ENCODE peak calls at places on chromosomes 11 and 22, in nine cellular contexts. One of them, this sample, is unnamed.

GRCh38 chr11:115930276-115930675 is 426.1 kb upstream of the CADM1 start:
- DNase-seq in colonic mucosa: no peak
- DNase-seq in HepG2: no peak
- DNase-seq in heart left ventricle: no peak
- DNase-seq in tibial artery: no peak
- DNase-seq in SJSA1: no peak
- DNase-seq in H7: no peak
- DNase-seq in mesendoderm: no peak
- DNase-seq in stomach: no peak
- DNase-seq in this sample: no peak

GRCh38 chr11:11884774-11885481 is 43.2 kb downstream of the USP47 start:
- DNase-seq in tibial artery: no peak
- DNase-seq in stomach: no peak
- DNase-seq in mesendoderm: no peak
- DNase-seq in heart left ventricle: no peak
- DNase-seq in colonic mucosa: no peak
- DNase-seq in HepG2: no peak
- DNase-seq in SJSA1: peak; percentile 53
- DNase-seq in H7: no peak
- DNase-seq in this sample: no peak

GRCh38 chr11:88175004-88175706 is at the start of gene RAB38:
- DNase-seq in tibial artery: peak; percentile 25
- DNase-seq in HepG2: no peak
- DNase-seq in H7: peak; percentile 86
- DNase-seq in colonic mucosa: peak; percentile 56
- DNase-seq in mesendoderm: peak; percentile 74
- DNase-seq in heart left ventricle: peak; percentile 18
- DNase-seq in SJSA1: no peak
- DNase-seq in stomach: peak; percentile 64
- DNase-seq in this sample: peak; percentile 89

GRCh38 chr11:69501891-69502860 is 20.7 kb downstream of the LINC01488 start:
- DNase-seq in H7: no peak
- DNase-seq in mesendoderm: no peak
- DNase-seq in heart left ventricle: no peak
- DNase-seq in colonic mucosa: no peak
- DNase-seq in tibial artery: no peak
- DNase-seq in stomach: no peak
- DNase-seq in SJSA1: no peak
- DNase-seq in HepG2: no peak
- DNase-seq in this sample: peak; percentile 50

GRCh38 chr11:93000511-93001476 is 31.3 kb downstream of the MTNR1B start:
- DNase-seq in tibial artery: no peak
- DNase-seq in H7: no peak
- DNase-seq in HepG2: peak; percentile 10
- DNase-seq in stomach: no peak
- DNase-seq in heart left ventricle: no peak
- DNase-seq in colonic mucosa: no peak
- DNase-seq in mesendoderm: no peak
- DNase-seq in SJSA1: peak; percentile 79
- DNase-seq in this sample: no peak

GRCh38 chr11:33530824-33531223 is 169.8 kb downstream of the C11orf91 start:
- DNase-seq in heart left ventricle: no peak
- DNase-seq in SJSA1: no peak
- DNase-seq in stomach: no peak
- DNase-seq in HepG2: no peak
- DNase-seq in H7: no peak
- DNase-seq in mesendoderm: no peak
- DNase-seq in colonic mucosa: no peak
- DNase-seq in tibial artery: no peak
- DNase-seq in this sample: no peak

GRCh38 chr22:37079668-37080171 is 28.2 kb downstream of the KCTD17 start:
- DNase-seq in stomach: peak; percentile 41
- DNase-seq in SJSA1: no peak
- DNase-seq in mesendoderm: peak; percentile 67
- DNase-seq in tibial artery: no peak
- DNase-seq in colonic mucosa: no peak
- DNase-seq in heart left ventricle: peak; percentile 32
- DNase-seq in HepG2: no peak
- DNase-seq in H7: no peak
- DNase-seq in this sample: no peak

GRCh38 chr11:746289-747175 is 732 bp upstream of the TALDO1 start:
- DNase-seq in tibial artery: no peak
- DNase-seq in stomach: no peak
- DNase-seq in mesendoderm: peak; percentile 65
- DNase-seq in H7: no peak
- DNase-seq in colonic mucosa: peak; percentile 39
- DNase-seq in heart left ventricle: no peak
- DNase-seq in SJSA1: no peak
- DNase-seq in HepG2: no peak
- DNase-seq in this sample: no peak

GRCh38 chr11:122653911-122654310 is 1.6 kb upstream of the UBASH3B start:
- DNase-seq in heart left ventricle: no peak
- DNase-seq in H7: no peak
- DNase-seq in stomach: no peak
- DNase-seq in SJSA1: no peak
- DNase-seq in tibial artery: no peak
- DNase-seq in HepG2: no peak
- DNase-seq in colonic mucosa: no peak
- DNase-seq in mesendoderm: no peak
- DNase-seq in this sample: no peak

GRCh38 chr11:76233936-76234703 is 27.8 kb upstream of the WNT11 start:
- DNase-seq in colonic mucosa: peak; percentile 55
- DNase-seq in H7: peak; percentile 76
- DNase-seq in tibial artery: peak; percentile 78
- DNase-seq in heart left ventricle: peak; percentile 68
- DNase-seq in mesendoderm: no peak
- DNase-seq in SJSA1: no peak
- DNase-seq in stomach: no peak
- DNase-seq in HepG2: no peak
- DNase-seq in this sample: no peak

GRCh38 chr11:44595964-44596381 is 30.5 kb downstream of the CD82 start:
- DNase-seq in stomach: peak; percentile 71
- DNase-seq in tibial artery: peak; percentile 59
- DNase-seq in H7: no peak
- DNase-seq in HepG2: no peak
- DNase-seq in SJSA1: no peak
- DNase-seq in mesendoderm: no peak
- DNase-seq in heart left ventricle: peak; percentile 77
- DNase-seq in colonic mucosa: no peak
- DNase-seq in this sample: no peak

GRCh38 chr11:73312036-73312435 is 4.0 kb downstream of the ARHGEF17 start:
- DNase-seq in HepG2: no peak
- DNase-seq in colonic mucosa: no peak
- DNase-seq in mesendoderm: no peak
- DNase-seq in heart left ventricle: no peak
- DNase-seq in H7: no peak
- DNase-seq in stomach: no peak
- DNase-seq in tibial artery: no peak
- DNase-seq in SJSA1: no peak
- DNase-seq in this sample: no peak

GRCh38 chr11:73310076-73310475 is 2.0 kb downstream of the ARHGEF17 start:
- DNase-seq in heart left ventricle: no peak
- DNase-seq in colonic mucosa: no peak
- DNase-seq in SJSA1: no peak
- DNase-seq in stomach: no peak
- DNase-seq in H7: no peak
- DNase-seq in mesendoderm: no peak
- DNase-seq in HepG2: no peak
- DNase-seq in tibial artery: no peak
- DNase-seq in this sample: no peak

GRCh38 chr11:73308963-73309960 is 1.2 kb downstream of the ARHGEF17 start:
- DNase-seq in tibial artery: peak; percentile 94
- DNase-seq in heart left ventricle: peak; percentile 93
- DNase-seq in SJSA1: peak; percentile 94
- DNase-seq in stomach: peak; percentile 91
- DNase-seq in colonic mucosa: peak; percentile 82
- DNase-seq in mesendoderm: peak; percentile 97
- DNase-seq in HepG2: peak; percentile 92
- DNase-seq in H7: peak; percentile 95
- DNase-seq in this sample: peak; percentile 91

GRCh38 chr11:73311394-73311869 is 3.4 kb downstream of the ARHGEF17 start:
- DNase-seq in HepG2: no peak
- DNase-seq in colonic mucosa: no peak
- DNase-seq in H7: no peak
- DNase-seq in tibial artery: peak; percentile 26
- DNase-seq in mesendoderm: no peak
- DNase-seq in stomach: no peak
- DNase-seq in SJSA1: no peak
- DNase-seq in heart left ventricle: no peak
- DNase-seq in this sample: no peak

GRCh38 chr11:73310661-73311393 is 2.8 kb downstream of the ARHGEF17 start:
- DNase-seq in stomach: no peak
- DNase-seq in mesendoderm: no peak
- DNase-seq in tibial artery: no peak
- DNase-seq in colonic mucosa: no peak
- DNase-seq in SJSA1: no peak
- DNase-seq in heart left ventricle: no peak
- DNase-seq in HepG2: no peak
- DNase-seq in H7: no peak
- DNase-seq in this sample: no peak
- H3K4me3 ChIP-seq in stomach: peak overlapping the region; percentile 78
- H3K4me3 ChIP-seq in mesendoderm: no peak overlapping the region
- H3K4me3 ChIP-seq in tibial artery: peak overlapping the region; percentile 90
- H3K4me3 ChIP-seq in colonic mucosa: peak overlapping the region; percentile 15
- H3K4me3 ChIP-seq in SJSA1: no peak overlapping the region
- H3K4me3 ChIP-seq in heart left ventricle: peak overlapping the region; percentile 56
- H3K4me3 ChIP-seq in HepG2: no peak overlapping the region
- H3K4me3 ChIP-seq in H7: no peak overlapping the region
- H3K4me3 ChIP-seq in this sample: no peak overlapping the region

DNA sequence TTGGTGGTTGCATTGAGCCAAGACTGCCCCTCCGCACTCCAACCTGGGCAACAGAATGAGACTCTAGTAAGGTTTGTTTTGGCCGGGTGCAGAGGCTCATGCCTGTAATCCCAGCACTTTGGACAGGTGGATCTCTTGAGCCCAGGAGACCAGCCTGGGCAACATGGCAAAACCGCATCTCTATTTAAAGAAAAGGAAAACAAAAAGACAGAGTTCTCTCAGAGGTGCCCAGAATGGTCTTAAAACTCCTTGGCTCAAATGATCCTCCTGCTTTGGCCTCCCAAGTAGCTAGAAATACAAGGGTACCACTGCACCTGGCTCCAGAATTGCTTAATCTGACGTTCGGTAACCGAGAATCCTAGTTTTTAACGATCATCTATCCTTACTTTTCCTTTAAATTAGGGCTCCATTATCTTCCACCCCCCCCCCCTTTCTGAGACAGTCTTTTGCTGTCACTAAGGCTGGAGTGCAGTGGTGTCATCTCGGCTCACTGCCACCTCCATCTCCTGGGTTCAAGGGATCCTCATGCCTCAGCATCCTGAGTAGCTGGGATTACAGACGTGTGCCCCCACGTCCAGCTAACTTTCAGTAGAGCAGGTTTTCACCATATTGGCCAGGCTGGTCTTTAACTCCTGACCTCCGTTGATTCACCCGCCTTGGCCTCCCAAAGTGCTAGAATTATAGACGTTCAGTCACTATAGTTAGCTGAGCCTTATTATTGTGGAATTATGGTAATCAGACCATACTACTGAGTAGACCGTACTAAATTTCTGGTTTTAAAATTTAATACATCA is 1.7 kb downstream of the RPS25 start:
- DNase-seq in SJSA1: no peak
- DNase-seq in tibial artery: no peak
- DNase-seq in mesendoderm: no peak
- DNase-seq in colonic mucosa: no peak
- DNase-seq in H7: peak; percentile 16
- DNase-seq in stomach: no peak
- DNase-seq in HepG2: no peak
- DNase-seq in heart left ventricle: no peak
- DNase-seq in this sample: no peak
- H3K4me3 ChIP-seq in SJSA1: no peak overlapping the region
- H3K4me3 ChIP-seq in tibial artery: peak overlapping the region; percentile 76
- H3K4me3 ChIP-seq in mesendoderm: no peak overlapping the region
- H3K4me3 ChIP-seq in colonic mucosa: no peak overlapping the region
- H3K4me3 ChIP-seq in H7: no peak overlapping the region
- H3K4me3 ChIP-seq in stomach: no peak overlapping the region
- H3K4me3 ChIP-seq in HepG2: peak overlapping the region; percentile 93
- H3K4me3 ChIP-seq in heart left ventricle: peak overlapping the region; percentile 78
- H3K4me3 ChIP-seq in this sample: peak overlapping the region; percentile 80

DNA sequence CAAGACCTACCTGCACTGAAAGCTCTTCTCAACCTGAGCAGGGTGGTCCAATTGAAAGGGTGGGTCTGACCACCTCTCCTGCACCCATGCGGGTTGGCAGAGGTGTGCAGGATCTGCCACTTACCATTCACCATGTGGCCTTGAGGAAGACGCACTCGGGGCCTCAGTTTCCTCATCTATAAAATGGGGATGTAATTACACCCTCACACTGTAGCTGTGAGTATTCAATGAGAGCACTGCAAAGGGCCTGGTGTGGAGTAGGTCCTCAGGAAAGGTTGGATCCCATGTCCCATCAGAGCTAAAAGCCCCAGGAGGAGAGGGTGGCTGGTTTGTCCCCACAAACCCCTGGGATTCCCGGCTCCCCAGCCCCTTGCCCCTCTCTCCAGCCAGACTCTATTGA is 557 bp upstream of the TAGLN start:
- DNase-seq in stomach: no peak
- DNase-seq in heart left ventricle: no peak
- DNase-seq in HepG2: no peak
- DNase-seq in mesendoderm: no peak
- DNase-seq in H7: no peak
- DNase-seq in SJSA1: no peak
- DNase-seq in tibial artery: no peak
- DNase-seq in colonic mucosa: no peak
- DNase-seq in this sample: no peak
- H3K4me3 ChIP-seq in stomach: peak overlapping the region; percentile 59
- H3K4me3 ChIP-seq in heart left ventricle: peak overlapping the region; percentile 63
- H3K4me3 ChIP-seq in HepG2: no peak overlapping the region
- H3K4me3 ChIP-seq in mesendoderm: no peak overlapping the region
- H3K4me3 ChIP-seq in H7: peak overlapping the region; percentile 51
- H3K4me3 ChIP-seq in SJSA1: peak overlapping the region; percentile 43
- H3K4me3 ChIP-seq in tibial artery: peak overlapping the region; percentile 70
- H3K4me3 ChIP-seq in colonic mucosa: no peak overlapping the region
- H3K4me3 ChIP-seq in this sample: no peak overlapping the region

GRCh38 chr11:63762662-63763505 is 5.7 kb downstream of the ZFTA start:
- DNase-seq in stomach: peak; percentile 54
- DNase-seq in H7: peak; percentile 91
- DNase-seq in SJSA1: no peak
- DNase-seq in mesendoderm: peak; percentile 80
- DNase-seq in tibial artery: peak; percentile 23
- DNase-seq in heart left ventricle: peak; percentile 51
- DNase-seq in colonic mucosa: peak; percentile 64
- DNase-seq in HepG2: no peak
- DNase-seq in this sample: no peak

GRCh38 chr11:63760487-63761079 is 8.0 kb downstream of the ZFTA start:
- DNase-seq in tibial artery: no peak
- DNase-seq in heart left ventricle: no peak
- DNase-seq in H7: peak; percentile 45
- DNase-seq in SJSA1: no peak
- DNase-seq in mesendoderm: no peak
- DNase-seq in HepG2: no peak
- DNase-seq in stomach: no peak
- DNase-seq in colonic mucosa: no peak
- DNase-seq in this sample: no peak

GRCh38 chr11:63761173-63761572 is 7.4 kb downstream of the ZFTA start:
- DNase-seq in tibial artery: no peak
- DNase-seq in HepG2: no peak
- DNase-seq in heart left ventricle: no peak
- DNase-seq in stomach: no peak
- DNase-seq in mesendoderm: peak; percentile 82
- DNase-seq in H7: peak; percentile 87
- DNase-seq in colonic mucosa: no peak
- DNase-seq in SJSA1: no peak
- DNase-seq in this sample: peak; percentile 19

GRCh38 chr11:63763506-63764200 is 4.9 kb downstream of the ZFTA start:
- DNase-seq in SJSA1: no peak
- DNase-seq in colonic mucosa: peak; percentile 27
- DNase-seq in HepG2: no peak
- DNase-seq in tibial artery: peak; percentile 27
- DNase-seq in stomach: no peak
- DNase-seq in H7: peak; percentile 96
- DNase-seq in heart left ventricle: peak; percentile 43
- DNase-seq in mesendoderm: peak; percentile 88
- DNase-seq in this sample: peak; percentile 38

GRCh38 chr11:63761870-63762661 is 6.5 kb downstream of the ZFTA start:
- DNase-seq in stomach: no peak
- DNase-seq in tibial artery: peak; percentile 32
- DNase-seq in heart left ventricle: peak; percentile 31
- DNase-seq in mesendoderm: peak; percentile 95
- DNase-seq in H7: peak; percentile 92
- DNase-seq in HepG2: no peak
- DNase-seq in SJSA1: no peak
- DNase-seq in colonic mucosa: peak; percentile 32
- DNase-seq in this sample: peak; percentile 26
- H3K4me3 ChIP-seq in stomach: peak overlapping the region; percentile 50
- H3K4me3 ChIP-seq in tibial artery: peak overlapping the region; percentile 55
- H3K4me3 ChIP-seq in heart left ventricle: peak overlapping the region; percentile 58
- H3K4me3 ChIP-seq in mesendoderm: peak overlapping the region; percentile 90
- H3K4me3 ChIP-seq in H7: peak overlapping the region; percentile 97
- H3K4me3 ChIP-seq in HepG2: no peak overlapping the region
- H3K4me3 ChIP-seq in SJSA1: no peak overlapping the region
- H3K4me3 ChIP-seq in colonic mucosa: peak overlapping the region; percentile 34
- H3K4me3 ChIP-seq in this sample: peak overlapping the region; percentile 42